ENCODE peak calls at places on chromosomes 2 and 18, in six cellular contexts. L is AG08396, F is H7, N is AML-193, C is NCI-H345, V is NCI-H1694. K is an unnamed sample.

GRCh38 chr2:30358351-30358750 is 88.7 kb upstream of the LCLAT1 start:
- DNase-seq in L (no peak), F (no peak), N (no peak), C (no peak), V (no peak), K (no peak)

GRCh38 chr2:120447122-120447785 is 101.3 kb downstream of the INHBB start:
- DNase-seq in L (no peak), F (no peak), N (no peak), C (no peak), V (no peak), K (no peak)

GRCh38 chr2:30444283-30444682 is 2.8 kb upstream of the LCLAT1 start:
- DNase-seq in L (no peak), F (no peak), N (peak), C (no peak), V (no peak), K (no peak)

GRCh38 chr2:187709063-187709462 is 154.8 kb upstream of the TFPI start:
- DNase-seq in L (no peak), F (no peak), N (no peak), C (no peak), V (no peak), K (no peak)

GRCh38 chr2:71833855-71834554 is 313.7 kb downstream of the CYP26B1 start:
- DNase-seq in L (peak), F (no peak), N (no peak), C (no peak), V (no peak), K (no peak)

GRCh38 chr2:230219419-230220331 is at the start of gene SP110:
- DNase-seq in L (peak), F (peak), N (peak), C (peak), V (no peak), K (peak)

GRCh38 chr2:161246301-161246700 is 61.9 kb upstream of the PSMD14 start:
- DNase-seq in L (no peak), F (no peak), N (no peak), C (peak), V (peak), K (no peak)

GRCh38 chr2:206011018-206011614 is 74.9 kb downstream of the INO80D start:
- DNase-seq in L (no peak), F (no peak), N (no peak), C (peak), V (peak), K (no peak)

GRCh38 chr2:44543773-44544725 is 182.3 kb downstream of the CAMKMT start:
- DNase-seq in L (no peak), F (peak), N (no peak), C (peak), V (no peak), K (no peak)

GRCh38 chr2:207282916-207283315 is 117.2 kb upstream of the KLF7 start:
- DNase-seq in L (no peak), F (no peak), N (no peak), C (no peak), V (no peak), K (no peak)

GRCh38 chr2:38138419-38138818 is 62.5 kb upstream of the CYP1B1 start:
- DNase-seq in L (no peak), F (no peak), N (no peak), C (no peak), V (no peak), K (no peak)

GRCh38 chr2:241344925-241345651 is 11.0 kb upstream of the FARP2 start:
- DNase-seq in L (no peak), F (no peak), N (no peak), C (no peak), V (no peak), K (no peak)

GRCh38 chr2:96868555-96869280 is 1.2 kb downstream of the SEMA4C start:
- DNase-seq in L (peak), F (peak), N (peak), C (peak), V (peak), K (peak)

GRCh38 chr18:49944681-49945080 is 131.3 kb upstream of the ACAA2 start:
- DNase-seq in L (peak), F (peak), N (no peak), C (no peak), V (no peak), K (no peak)

GRCh38 chr18:48940854-48941531 is 9.8 kb downstream of the SMAD7 start:
- DNase-seq in L (no peak), F (no peak), N (no peak), C (no peak), V (no peak), K (no peak)

GRCh38 chr18:59907172-59907571 is 7.4 kb downstream of the PMAIP1 start:
- DNase-seq in L (no peak), F (no peak), N (no peak), C (no peak), V (no peak), K (no peak)